ENCODE peak calls at places on chromosomes 12 and 14, in four cellular contexts. One of them, this sample, is unnamed.

GRCh38 chr12:129550353-129550752 is 353.5 kb downstream of the TMEM132D start:
- DNase-seq in cardiac fibroblast: no peak
- DNase-seq in brain microvascular endothelial cell: no peak
- DNase-seq in heart right ventricle: no peak
- DNase-seq in this sample: no peak

GRCh38 chr12:45615268-45615667 is 114.2 kb upstream of the ARID2 start:
- DNase-seq in cardiac fibroblast: peak
- DNase-seq in brain microvascular endothelial cell: peak
- DNase-seq in heart right ventricle: no peak
- DNase-seq in this sample: no peak

GRCh38 chr12:113086249-113087164 is 30.0 kb downstream of the DTX1 start:
- DNase-seq in cardiac fibroblast: no peak
- DNase-seq in brain microvascular endothelial cell: no peak
- DNase-seq in heart right ventricle: no peak
- DNase-seq in this sample: no peak

GRCh38 chr14:96095581-96096476 is 56.7 kb downstream of the C14orf132 start:
- DNase-seq in cardiac fibroblast: peak
- DNase-seq in brain microvascular endothelial cell: peak
- DNase-seq in heart right ventricle: no peak
- DNase-seq in this sample: no peak

GRCh38 chr12:21637985-21638891 is 19.4 kb downstream of the LDHB start:
- DNase-seq in cardiac fibroblast: peak
- DNase-seq in brain microvascular endothelial cell: peak
- DNase-seq in heart right ventricle: no peak
- DNase-seq in this sample: no peak

GRCh38 chr14:103224996-103225874 is 102.0 kb downstream of the TNFAIP2 start:
- DNase-seq in cardiac fibroblast: no peak
- DNase-seq in brain microvascular endothelial cell: no peak
- DNase-seq in heart right ventricle: no peak
- DNase-seq in this sample: no peak

GRCh38 chr12:70692681-70693288 is 55.6 kb upstream of the PTPRB start:
- DNase-seq in cardiac fibroblast: peak
- DNase-seq in brain microvascular endothelial cell: peak
- DNase-seq in heart right ventricle: no peak
- DNase-seq in this sample: no peak

GRCh38 chr14:54955143-54955542 is 52.5 kb upstream of the GCH1 start:
- DNase-seq in cardiac fibroblast: no peak
- DNase-seq in brain microvascular endothelial cell: no peak
- DNase-seq in heart right ventricle: no peak
- DNase-seq in this sample: no peak

GRCh38 chr12:133204264-133204603 is 22.9 kb downstream of the ZNF268 start:
- DNase-seq in cardiac fibroblast: no peak
- DNase-seq in brain microvascular endothelial cell: no peak
- DNase-seq in heart right ventricle: no peak
- DNase-seq in this sample: no peak

GRCh38 chr12:40662366-40662765 is 29.9 kb upstream of the CNTN1 start:
- DNase-seq in cardiac fibroblast: no peak
- DNase-seq in brain microvascular endothelial cell: no peak
- DNase-seq in heart right ventricle: no peak
- DNase-seq in this sample: no peak

GRCh38 chr12:40663781-40664180 is 28.5 kb upstream of the CNTN1 start:
- DNase-seq in cardiac fibroblast: no peak
- DNase-seq in brain microvascular endothelial cell: no peak
- DNase-seq in heart right ventricle: no peak
- DNase-seq in this sample: no peak

GRCh38 chr12:40672650-40673319 is 19.5 kb upstream of the CNTN1 start:
- DNase-seq in cardiac fibroblast: no peak
- DNase-seq in brain microvascular endothelial cell: no peak
- DNase-seq in heart right ventricle: no peak
- DNase-seq in this sample: no peak

GRCh38 chr12:40668095-40668494 is 24.1 kb upstream of the CNTN1 start:
- DNase-seq in cardiac fibroblast: no peak
- DNase-seq in brain microvascular endothelial cell: no peak
- DNase-seq in heart right ventricle: no peak
- DNase-seq in this sample: no peak
- TF ChIP-seq CTCF in cardiac fibroblast: no peak
- TF ChIP-seq CTCF in brain microvascular endothelial cell: no peak
- TF ChIP-seq CTCF in heart right ventricle: no peak
- TF ChIP-seq CTCF in this sample: no peak

GRCh38 chr14:47674546-47675238 is 713 bp downstream of the MDGA2 start:
- DNase-seq in cardiac fibroblast: no peak
- DNase-seq in brain microvascular endothelial cell: no peak
- DNase-seq in heart right ventricle: no peak
- DNase-seq in this sample: no peak
- H3K4me3 ChIP-seq in cardiac fibroblast: no peak
- H3K4me3 ChIP-seq in brain microvascular endothelial cell: peak
- H3K4me3 ChIP-seq in heart right ventricle: no peak
- H3K4me3 ChIP-seq in this sample: peak

GRCh38 chr12:124761876-124762275 is 101.8 kb downstream of the SCARB1 start:
- DNase-seq in cardiac fibroblast: no peak
- DNase-seq in brain microvascular endothelial cell: no peak
- DNase-seq in heart right ventricle: no peak
- DNase-seq in this sample: no peak
- TF ChIP-seq CTCF in cardiac fibroblast: no peak
- TF ChIP-seq CTCF in brain microvascular endothelial cell: no peak
- TF ChIP-seq CTCF in heart right ventricle: no peak
- TF ChIP-seq CTCF in this sample: no peak

DNA sequence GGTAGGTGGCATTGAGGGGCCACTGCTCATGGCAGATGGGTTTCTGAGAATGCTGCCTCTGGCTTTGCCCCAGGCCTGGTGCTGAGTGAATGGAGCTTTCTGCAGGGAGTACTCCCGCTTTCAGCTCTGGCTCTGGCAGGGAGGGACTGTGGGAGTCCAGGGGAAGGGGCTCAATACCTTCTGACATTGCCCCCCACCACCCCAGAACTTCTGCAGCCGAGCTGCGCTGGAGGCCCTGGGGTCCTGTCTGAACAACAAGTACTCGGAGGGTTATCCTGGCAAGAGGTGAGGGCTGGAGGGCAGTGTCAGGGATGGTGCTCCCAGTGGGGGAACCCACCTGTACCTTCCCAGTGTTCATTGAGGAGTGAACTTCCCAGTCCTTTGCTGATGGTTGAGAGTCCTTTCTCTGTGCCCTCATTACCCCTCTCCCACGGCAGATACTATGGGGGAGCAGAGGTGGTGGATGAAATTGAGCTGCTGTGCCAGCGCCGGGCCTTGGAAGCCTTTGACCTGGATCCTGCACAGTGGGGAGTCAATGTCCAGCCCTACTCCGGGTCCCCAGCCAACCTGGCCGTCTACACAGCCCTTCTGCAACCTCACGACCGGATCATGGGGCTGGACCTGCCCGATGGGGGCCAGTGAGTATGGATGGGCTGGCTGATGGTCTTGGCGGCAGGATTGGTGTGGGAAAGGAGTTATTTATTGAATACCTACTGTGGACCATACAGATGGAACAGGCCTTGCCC is 1.9 kb downstream of the SHMT2 start:
- DNase-seq in cardiac fibroblast: no peak
- DNase-seq in brain microvascular endothelial cell: no peak
- DNase-seq in heart right ventricle: no peak
- DNase-seq in this sample: no peak
- H3K4me3 ChIP-seq in cardiac fibroblast: peak
- H3K4me3 ChIP-seq in brain microvascular endothelial cell: peak
- H3K4me3 ChIP-seq in heart right ventricle: no peak
- H3K4me3 ChIP-seq in this sample: no peak

DNA sequence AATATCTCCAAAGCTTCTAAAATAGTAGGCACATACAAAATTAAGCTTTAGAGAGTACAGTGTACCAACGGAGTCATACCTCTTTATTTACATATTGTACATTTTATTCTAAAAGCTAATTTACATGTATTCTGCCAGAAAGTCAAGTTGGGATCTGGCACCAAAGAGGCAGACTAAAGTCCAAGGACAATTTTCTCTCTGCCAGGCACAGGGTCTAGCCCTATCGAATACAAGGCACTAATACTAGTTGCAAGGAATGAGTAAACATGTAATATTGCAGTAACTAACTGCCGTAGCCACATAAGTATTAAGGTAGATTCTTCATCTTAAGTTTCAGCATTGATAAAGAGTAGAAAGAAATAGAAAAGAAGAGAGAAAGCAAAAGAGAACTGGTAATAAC is 93.9 kb downstream of the RPS6KA5 start:
- DNase-seq in cardiac fibroblast: no peak
- DNase-seq in brain microvascular endothelial cell: no peak
- DNase-seq in heart right ventricle: no peak
- DNase-seq in this sample: no peak
- TF ChIP-seq CTCF in cardiac fibroblast: no peak
- TF ChIP-seq CTCF in brain microvascular endothelial cell: no peak
- TF ChIP-seq CTCF in heart right ventricle: no peak
- TF ChIP-seq CTCF in this sample: no peak